ENCODE peak calls at places on chromosomes 11 and 22, in nine cellular contexts. D is activated CD4-positive, alpha-beta memory T cell treated with anti-CD3 and anti-CD28 coated beads, Interleukin-2, amount 10 ng/mL, durations not matched to agents 7 days and 5 days; X is cardiac fibroblast; P is D721Med; Q is colonic mucosa; E is stimulated activated CD8-positive, alpha-beta memory T cell treated with anti-CD3 and anti-CD28 coated beads, Interleukin-4, amount 100 ng/mL, for 24 hours; L is amygdala; N is NCI-H446 treated with DMSO at 0.1 percent for 48 hours; V is myocyte. J is an unnamed sample.

GRCh38 chr11:2271077-2271326 is 614 bp upstream of the ASCL2 start:
- DNase-seq in D (no peak), X (no peak), P (no peak), Q (peak; percentile 39), E (peak; percentile 47), L (no peak), N (no peak), V (no peak), J (peak; percentile 22)

GRCh38 chr22:49589811-49590210 is 237.9 kb downstream of the BRD1 start:
- DNase-seq in D (no peak), X (no peak), P (no peak), Q (no peak), E (no peak), L (no peak), N (no peak), V (no peak), J (no peak)

GRCh38 chr11:58286249-58286648 is 18.2 kb upstream of the OR10W1 start:
- DNase-seq in D (no peak), X (peak; percentile 25), P (no peak), Q (peak; percentile 29), E (no peak), L (no peak), N (no peak), V (peak; percentile 44), J (no peak)

GRCh38 chr22:33380789-33381530 is 322.8 kb upstream of the SYN3 start:
- DNase-seq in D (no peak), X (peak; percentile 65), P (no peak), Q (no peak), E (no peak), L (no peak), N (no peak), V (peak; percentile 66), J (no peak)

GRCh38 chr11:35144811-35145210 is 5.8 kb downstream of the CD44 start:
- DNase-seq in D (no peak), X (peak; percentile 43), P (no peak), Q (no peak), E (no peak), L (no peak), N (no peak), V (no peak), J (no peak)

GRCh38 chr22:25159028-25159427 is 40.6 kb upstream of the CRYBB3 start:
- DNase-seq in D (no peak), X (peak; percentile 16), P (no peak), Q (no peak), E (no peak), L (no peak), N (no peak), V (peak; percentile 99), J (no peak)

GRCh38 chr11:116110356-116110755 is 606.1 kb upstream of the CADM1 start:
- DNase-seq in D (no peak), X (no peak), P (no peak), Q (no peak), E (no peak), L (no peak), N (no peak), V (no peak), J (no peak)

GRCh38 chr11:81915045-81915444 is 818.6 kb downstream of the FAM181B start:
- DNase-seq in D (no peak), X (no peak), P (no peak), Q (no peak), E (no peak), L (no peak), N (peak; percentile 75), V (no peak), J (no peak)

GRCh38 chr11:97968071-97968470 is 1052.7 kb upstream of the CNTN5 start:
- DNase-seq in D (no peak), X (no peak), P (no peak), Q (no peak), E (no peak), L (no peak), N (no peak), V (no peak), J (no peak)

GRCh38 chr11:29629281-29629680 is 387.5 kb downstream of the KCNA4 start:
- DNase-seq in D (no peak), X (peak; percentile 17), P (no peak), Q (no peak), E (no peak), L (no peak), N (no peak), V (peak; percentile 30), J (no peak)

GRCh38 chr11:36398261-36398953 is 102.3 kb downstream of the PRR5L start:
- DNase-seq in D (no peak), X (no peak), P (no peak), Q (no peak), E (no peak), L (peak; percentile 57), N (no peak), V (peak; percentile 34), J (no peak)

J was measured in omental fat pad.